ENCODE peak calls at places on chromosomes 16 and 17, in seven cellular contexts. Q, D, L, V, B, S and N are unnamed samples. For H3K36me3, the result is how much of the 10 kb centered on the place peaks cover.

GRCh38 chr17:72223816-72224215 is 103.0 kb downstream of the SOX9 start:
- DNase-seq in Q (no peak), D (no peak), L (no peak), V (no peak), B (no peak), S (no peak), N (no peak)

GRCh38 chr16:77869997-77870813 is 81.8 kb downstream of the VAT1L start:
- DNase-seq in Q (no peak), D (no peak), L (peak), V (no peak), B (no peak), S (peak), N (no peak)

GRCh38 chr17:65131946-65132345 is 5.2 kb upstream of the RGS9 start:
- DNase-seq in Q (no peak), D (no peak), L (no peak), V (no peak), B (no peak), S (no peak), N (peak)

GRCh38 chr17:59387351-59388069 is 56.1 kb downstream of the YPEL2 start:
- DNase-seq in Q (no peak), D (no peak), L (no peak), V (no peak), B (no peak), S (no peak), N (peak)

GRCh38 chr16:72013389-72013788 is 4.8 kb downstream of the DHODH start:
- DNase-seq in Q (no peak), D (no peak), L (no peak), V (no peak), B (peak), S (peak), N (no peak)

GRCh38 chr17:35630530-35631148 is 43.5 kb downstream of the AP2B1 start:
- DNase-seq in Q (no peak), D (no peak), L (no peak), V (no peak), B (no peak), S (no peak), N (peak)

GRCh38 chr16:57723170-57723569 is 12.4 kb upstream of the KATNB1 start:
- DNase-seq in Q (no peak), D (no peak), L (peak), V (peak), B (no peak), S (no peak), N (no peak)

GRCh38 chr17:39738568-39738901 is 797 bp downstream of the GRB7 start:
- DNase-seq in Q (no peak), D (peak), L (peak), V (no peak), B (no peak), S (peak), N (no peak)

GRCh38 chr16:27311449-27311831 is 2.3 kb upstream of the IL4R start:
- DNase-seq in Q (no peak), D (no peak), L (no peak), V (peak), B (no peak), S (peak), N (no peak)

GRCh38 chr17:28643979-28644781 is 778 bp downstream of the BLTP2 start:
- DNase-seq in Q (peak), D (no peak), L (peak), V (peak), B (peak), S (no peak), N (peak)

GRCh38 chr17:30476726-30477082 is 504 bp upstream of the GOSR1 start:
- DNase-seq in Q (peak), D (no peak), L (no peak), V (no peak), B (no peak), S (no peak), N (no peak)

GRCh38 chr17:73360961-73361761 is 49.4 kb upstream of the CDC42EP4 start:
- DNase-seq in Q (no peak), D (no peak), L (peak), V (no peak), B (no peak), S (no peak), N (no peak)

GRCh38 chr16:12060751-12061150 is 84.2 kb downstream of the SNX29 start:
- DNase-seq in Q (no peak), D (no peak), L (no peak), V (no peak), B (no peak), S (no peak), N (no peak)

GRCh38 chr17:35361027-35361426 is 12.4 kb downstream of the SLFN11 start:
- DNase-seq in Q (no peak), D (no peak), L (no peak), V (no peak), B (no peak), S (no peak), N (no peak)

GRCh38 chr17:75113798-75114551 is 4.2 kb downstream of the ARMC7 start:
- DNase-seq in Q (peak), D (peak), L (peak), V (peak), B (peak), S (peak), N (peak)
- H3K4me3 ChIP-seq in Q (peak), D (peak), L (no peak), V (peak), B (peak), S (peak), N (peak)

GRCh38 chr16:17104654-17105053 is 366.1 kb downstream of the XYLT1 start:
- DNase-seq in Q (no peak), D (no peak), L (no peak), V (peak), B (no peak), S (no peak), N (no peak)
- H3K36me3 ChIP-seq in Q (under half), D (under half), L (under half), V (under half), B (under half), S (under half), N (under half)

GRCh38 chr17:80795090-80795609 is 196.5 kb upstream of the CHMP6 start:
- DNase-seq in Q (no peak), D (no peak), L (no peak), V (peak), B (no peak), S (no peak), N (no peak)
- H3K4me3 ChIP-seq in Q (no peak), D (no peak), L (no peak), V (peak), B (no peak), S (no peak), N (no peak)

GRCh38 chr17:27620721-27621120 is 10.3 kb upstream of the LGALS9 start:
- DNase-seq in Q (no peak), D (no peak), L (no peak), V (no peak), B (no peak), S (no peak), N (no peak)

GRCh38 chr17:27623578-27623977 is 7.4 kb upstream of the LGALS9 start:
- DNase-seq in Q (no peak), D (no peak), L (no peak), V (no peak), B (no peak), S (no peak), N (no peak)

GRCh38 chr17:27621557-27621956 is 9.4 kb upstream of the LGALS9 start:
- DNase-seq in Q (no peak), D (no peak), L (no peak), V (no peak), B (no peak), S (no peak), N (no peak)

GRCh38 chr17:27622914-27623313 is 8.1 kb upstream of the LGALS9 start:
- DNase-seq in Q (no peak), D (no peak), L (no peak), V (no peak), B (peak), S (no peak), N (no peak)

GRCh38 chr17:27622160-27622559 is 8.8 kb upstream of the LGALS9 start:
- DNase-seq in Q (no peak), D (no peak), L (no peak), V (no peak), B (no peak), S (no peak), N (no peak)
- H3K36me3 ChIP-seq in Q (under half), D (under half), L (under half), V (half or more), B (half or more), S (under half), N (under half)

GRCh38 chr16:693364-693763 is 3.2 kb upstream of the WDR24 start:
- DNase-seq in Q (no peak), D (no peak), L (no peak), V (no peak), B (no peak), S (no peak), N (no peak)
- H3K4me3 ChIP-seq in Q (no peak), D (no peak), L (peak), V (no peak), B (no peak), S (no peak), N (no peak)

GRCh38 chr17:51423421-51424160 is 163.2 kb downstream of the UTP18 start:
- DNase-seq in Q (no peak), D (no peak), L (no peak), V (no peak), B (no peak), S (no peak), N (no peak)
- H3K36me3 ChIP-seq in Q (under half), D (under half), L (under half), V (under half), B (under half), S (under half), N (under half)

GRCh38 chr17:43915561-43915960 is 8.2 kb upstream of the MPP2 start:
- DNase-seq in Q (no peak), D (no peak), L (no peak), V (no peak), B (no peak), S (no peak), N (no peak)

GRCh38 chr17:43909537-43910231 is 2.3 kb upstream of the MPP2 start:
- DNase-seq in Q (no peak), D (no peak), L (no peak), V (no peak), B (no peak), S (no peak), N (no peak)

GRCh38 chr17:43913584-43913983 is 6.2 kb upstream of the MPP2 start:
- DNase-seq in Q (no peak), D (no peak), L (no peak), V (no peak), B (no peak), S (no peak), N (no peak)

GRCh38 chr17:43914451-43914850 is 7.1 kb upstream of the MPP2 start:
- DNase-seq in Q (no peak), D (no peak), L (no peak), V (no peak), B (no peak), S (no peak), N (no peak)

GRCh38 chr17:43912635-43913304 is 5.4 kb upstream of the MPP2 start:
- DNase-seq in Q (no peak), D (no peak), L (no peak), V (no peak), B (no peak), S (no peak), N (no peak)
- H3K4me3 ChIP-seq in Q (no peak), D (no peak), L (no peak), V (no peak), B (no peak), S (no peak), N (no peak)

DNA sequence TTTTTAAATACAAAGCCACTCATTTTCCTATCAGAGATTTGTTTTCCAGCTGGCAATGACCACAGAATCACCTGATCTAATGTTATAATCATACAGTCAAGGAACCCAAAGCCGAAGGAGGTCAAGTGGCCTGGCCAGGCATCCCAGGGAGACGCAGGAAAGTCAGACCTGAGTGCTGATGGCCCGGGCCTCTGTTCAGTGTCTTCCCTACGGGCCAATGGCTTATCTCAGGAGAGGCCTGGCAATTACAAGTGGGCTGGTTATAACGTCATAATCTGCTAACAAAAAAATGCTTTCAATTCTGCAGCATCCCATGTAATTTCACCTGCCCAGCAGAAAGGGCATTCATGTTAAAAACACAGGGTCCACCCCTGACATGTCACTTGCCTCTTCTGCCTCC is 43.5 kb downstream of the ARHGAP17 start:
- DNase-seq in Q (no peak), D (no peak), L (no peak), V (no peak), B (no peak), S (no peak), N (no peak)
- H3K36me3 ChIP-seq in Q (under half), D (under half), L (under half), V (under half), B (half or more), S (under half), N (half or more)